ENCODE peak calls at places on chromosomes 13 and 19, in six cellular contexts. One of them, this sample, is unnamed. For H3K4me1, the result is how much of the 10 kb centered on the place peaks cover.

GRCh38 chr13:59490651-59491050 is 673.1 kb downstream of the DIAPH3 start:
- DNase-seq in cardiac muscle cell: no peak
- DNase-seq in IMR-90: no peak
- DNase-seq in vagina: no peak
- DNase-seq in body of pancreas: no peak
- DNase-seq in psoas muscle: no peak
- DNase-seq in this sample: no peak

GRCh38 chr13:110610955-110611595 is 4.3 kb upstream of the NAXD start:
- DNase-seq in body of pancreas: no peak
- DNase-seq in cardiac muscle cell: no peak
- DNase-seq in IMR-90: peak
- DNase-seq in psoas muscle: no peak
- DNase-seq in vagina: no peak
- DNase-seq in this sample: no peak

GRCh38 chr19:58350001-58350801 is 3.1 kb downstream of the A1BG start:
- DNase-seq in cardiac muscle cell: peak
- DNase-seq in psoas muscle: no peak
- DNase-seq in body of pancreas: no peak
- DNase-seq in vagina: no peak
- DNase-seq in IMR-90: no peak
- DNase-seq in this sample: no peak

GRCh38 chr19:48415395-48415794 is 21.9 kb downstream of the GRIN2D start:
- DNase-seq in body of pancreas: peak
- DNase-seq in IMR-90: peak
- DNase-seq in vagina: no peak
- DNase-seq in psoas muscle: peak
- DNase-seq in cardiac muscle cell: peak
- DNase-seq in this sample: peak

GRCh38 chr13:75830842-75831241 is 194.7 kb downstream of the LMO7 start:
- DNase-seq in IMR-90: peak
- DNase-seq in psoas muscle: no peak
- DNase-seq in cardiac muscle cell: peak
- DNase-seq in vagina: no peak
- DNase-seq in body of pancreas: no peak
- DNase-seq in this sample: no peak

GRCh38 chr13:33711441-33711840 is 106.5 kb upstream of the RFC3 start:
- DNase-seq in vagina: no peak
- DNase-seq in IMR-90: no peak
- DNase-seq in psoas muscle: no peak
- DNase-seq in cardiac muscle cell: peak
- DNase-seq in body of pancreas: no peak
- DNase-seq in this sample: no peak

GRCh38 chr19:34962281-34962944 is 1.6 kb downstream of the ZNF792 start:
- DNase-seq in psoas muscle: no peak
- DNase-seq in cardiac muscle cell: peak
- DNase-seq in IMR-90: peak
- DNase-seq in body of pancreas: no peak
- DNase-seq in vagina: no peak
- DNase-seq in this sample: no peak

GRCh38 chr13:79281335-79281734 is 124.7 kb downstream of the RBM26 start:
- DNase-seq in IMR-90: no peak
- DNase-seq in body of pancreas: no peak
- DNase-seq in vagina: no peak
- DNase-seq in cardiac muscle cell: no peak
- DNase-seq in psoas muscle: no peak
- DNase-seq in this sample: no peak

GRCh38 chr19:36963262-36963661 is 47.1 kb downstream of the ZNF568 start:
- DNase-seq in IMR-90: no peak
- DNase-seq in psoas muscle: no peak
- DNase-seq in cardiac muscle cell: no peak
- DNase-seq in body of pancreas: no peak
- DNase-seq in vagina: no peak
- DNase-seq in this sample: no peak

GRCh38 chr19:51354742-51355148 is 11.4 kb downstream of the ETFB start:
- DNase-seq in vagina: no peak
- DNase-seq in body of pancreas: no peak
- DNase-seq in psoas muscle: peak
- DNase-seq in IMR-90: peak
- DNase-seq in cardiac muscle cell: peak
- DNase-seq in this sample: no peak

GRCh38 chr13:99196466-99197256 is 4.0 kb upstream of the UBAC2 start:
- DNase-seq in vagina: peak
- DNase-seq in IMR-90: no peak
- DNase-seq in cardiac muscle cell: no peak
- DNase-seq in psoas muscle: no peak
- DNase-seq in body of pancreas: no peak
- DNase-seq in this sample: no peak

GRCh38 chr13:68609671-68610070 is 1379.5 kb upstream of the PCDH9 start:
- DNase-seq in IMR-90: no peak
- DNase-seq in body of pancreas: no peak
- DNase-seq in psoas muscle: no peak
- DNase-seq in vagina: no peak
- DNase-seq in cardiac muscle cell: no peak
- DNase-seq in this sample: no peak

GRCh38 chr13:41596190-41596589 is 138.8 kb downstream of the RGCC start:
- DNase-seq in psoas muscle: no peak
- DNase-seq in vagina: no peak
- DNase-seq in body of pancreas: no peak
- DNase-seq in IMR-90: peak
- DNase-seq in cardiac muscle cell: peak
- DNase-seq in this sample: no peak

GRCh38 chr13:46386426-46386995 is 541 bp downstream of the RUBCNL start:
- DNase-seq in IMR-90: no peak
- DNase-seq in vagina: no peak
- DNase-seq in cardiac muscle cell: no peak
- DNase-seq in psoas muscle: no peak
- DNase-seq in body of pancreas: no peak
- DNase-seq in this sample: no peak

GRCh38 chr13:101875717-101876393 is 423.4 kb downstream of the ITGBL1 start:
- DNase-seq in psoas muscle: no peak
- DNase-seq in vagina: no peak
- DNase-seq in body of pancreas: no peak
- DNase-seq in IMR-90: peak
- DNase-seq in cardiac muscle cell: peak
- DNase-seq in this sample: peak

GRCh38 chr19:36182612-36183454 is 30.6 kb upstream of the COX7A1 start:
- DNase-seq in body of pancreas: no peak
- DNase-seq in vagina: no peak
- DNase-seq in cardiac muscle cell: peak
- DNase-seq in IMR-90: peak
- DNase-seq in psoas muscle: no peak
- DNase-seq in this sample: no peak

GRCh38 chr13:111031531-111031961 is 83.6 kb upstream of the ARHGEF7 start:
- DNase-seq in body of pancreas: no peak
- DNase-seq in cardiac muscle cell: peak
- DNase-seq in psoas muscle: peak
- DNase-seq in IMR-90: peak
- DNase-seq in vagina: no peak
- DNase-seq in this sample: no peak

GRCh38 chr13:85806553-85807175 is 7.4 kb upstream of the SLITRK6 start:
- DNase-seq in vagina: no peak
- DNase-seq in cardiac muscle cell: peak
- DNase-seq in IMR-90: peak
- DNase-seq in psoas muscle: no peak
- DNase-seq in body of pancreas: no peak
- DNase-seq in this sample: no peak

GRCh38 chr19:20513179-20513934 is 52.2 kb downstream of the ZNF737 start:
- DNase-seq in psoas muscle: no peak
- DNase-seq in vagina: no peak
- DNase-seq in body of pancreas: no peak
- DNase-seq in cardiac muscle cell: no peak
- DNase-seq in IMR-90: no peak
- DNase-seq in this sample: no peak

GRCh38 chr19:46288896-46289588 is 7.8 kb upstream of the HIF3A start:
- DNase-seq in body of pancreas: no peak
- DNase-seq in vagina: no peak
- DNase-seq in cardiac muscle cell: peak
- DNase-seq in psoas muscle: no peak
- DNase-seq in IMR-90: peak
- DNase-seq in this sample: no peak

GRCh38 chr13:46179576-46180368 is 2.2 kb downstream of the LCP1 start:
- DNase-seq in psoas muscle: peak
- DNase-seq in IMR-90: no peak
- DNase-seq in vagina: no peak
- DNase-seq in body of pancreas: no peak
- DNase-seq in cardiac muscle cell: no peak
- DNase-seq in this sample: no peak

GRCh38 chr13:48411281-48412099 is 1.4 kb downstream of the LPAR6 start:
- DNase-seq in psoas muscle: no peak
- DNase-seq in vagina: no peak
- DNase-seq in cardiac muscle cell: peak
- DNase-seq in body of pancreas: no peak
- DNase-seq in IMR-90: peak
- DNase-seq in this sample: no peak

GRCh38 chr19:2782936-2783780 is at the start of gene SGTA:
- DNase-seq in IMR-90: peak
- DNase-seq in psoas muscle: peak
- DNase-seq in vagina: peak
- DNase-seq in cardiac muscle cell: peak
- DNase-seq in body of pancreas: peak
- DNase-seq in this sample: peak

GRCh38 chr13:51714663-51715168 is 89.2 kb downstream of the DHRS12 start:
- DNase-seq in vagina: no peak
- DNase-seq in psoas muscle: no peak
- DNase-seq in body of pancreas: no peak
- DNase-seq in IMR-90: peak
- DNase-seq in cardiac muscle cell: no peak
- DNase-seq in this sample: no peak

GRCh38 chr19:49832556-49832955 is 14.5 kb downstream of the MED25 start:
- DNase-seq in IMR-90: no peak
- DNase-seq in psoas muscle: no peak
- DNase-seq in vagina: no peak
- DNase-seq in body of pancreas: no peak
- DNase-seq in cardiac muscle cell: no peak
- DNase-seq in this sample: no peak
- H3K27ac ChIP-seq in IMR-90: no peak
- H3K27ac ChIP-seq in psoas muscle: peak
- H3K27ac ChIP-seq in vagina: no peak
- H3K27ac ChIP-seq in body of pancreas: no peak
- H3K27ac ChIP-seq in cardiac muscle cell: no peak
- H3K27ac ChIP-seq in this sample: no peak

GRCh38 chr19:16659832-16660708 is at the start of gene SMIM7:
- DNase-seq in body of pancreas: peak
- DNase-seq in cardiac muscle cell: peak
- DNase-seq in vagina: peak
- DNase-seq in psoas muscle: peak
- DNase-seq in IMR-90: peak
- DNase-seq in this sample: peak
- TF ChIP-seq CTCF in body of pancreas: peak
- TF ChIP-seq CTCF in cardiac muscle cell: peak
- TF ChIP-seq CTCF in vagina: no peak
- TF ChIP-seq CTCF in psoas muscle: peak
- TF ChIP-seq CTCF in IMR-90: peak
- TF ChIP-seq CTCF in this sample: peak

GRCh38 chr13:26021956-26022355 is 29.9 kb downstream of the SHISA2 start:
- DNase-seq in psoas muscle: no peak
- DNase-seq in cardiac muscle cell: no peak
- DNase-seq in IMR-90: no peak
- DNase-seq in vagina: no peak
- DNase-seq in body of pancreas: no peak
- DNase-seq in this sample: no peak

GRCh38 chr13:26019241-26019640 is 32.6 kb downstream of the SHISA2 start:
- DNase-seq in body of pancreas: no peak
- DNase-seq in psoas muscle: no peak
- DNase-seq in cardiac muscle cell: no peak
- DNase-seq in IMR-90: no peak
- DNase-seq in vagina: no peak
- DNase-seq in this sample: no peak

GRCh38 chr13:26021516-26021915 is 30.3 kb downstream of the SHISA2 start:
- DNase-seq in body of pancreas: no peak
- DNase-seq in vagina: no peak
- DNase-seq in cardiac muscle cell: no peak
- DNase-seq in psoas muscle: no peak
- DNase-seq in IMR-90: no peak
- DNase-seq in this sample: no peak

GRCh38 chr13:26019881-26020535 is 31.8 kb downstream of the SHISA2 start:
- DNase-seq in cardiac muscle cell: peak
- DNase-seq in psoas muscle: no peak
- DNase-seq in vagina: no peak
- DNase-seq in body of pancreas: no peak
- DNase-seq in IMR-90: peak
- DNase-seq in this sample: no peak

DNA sequence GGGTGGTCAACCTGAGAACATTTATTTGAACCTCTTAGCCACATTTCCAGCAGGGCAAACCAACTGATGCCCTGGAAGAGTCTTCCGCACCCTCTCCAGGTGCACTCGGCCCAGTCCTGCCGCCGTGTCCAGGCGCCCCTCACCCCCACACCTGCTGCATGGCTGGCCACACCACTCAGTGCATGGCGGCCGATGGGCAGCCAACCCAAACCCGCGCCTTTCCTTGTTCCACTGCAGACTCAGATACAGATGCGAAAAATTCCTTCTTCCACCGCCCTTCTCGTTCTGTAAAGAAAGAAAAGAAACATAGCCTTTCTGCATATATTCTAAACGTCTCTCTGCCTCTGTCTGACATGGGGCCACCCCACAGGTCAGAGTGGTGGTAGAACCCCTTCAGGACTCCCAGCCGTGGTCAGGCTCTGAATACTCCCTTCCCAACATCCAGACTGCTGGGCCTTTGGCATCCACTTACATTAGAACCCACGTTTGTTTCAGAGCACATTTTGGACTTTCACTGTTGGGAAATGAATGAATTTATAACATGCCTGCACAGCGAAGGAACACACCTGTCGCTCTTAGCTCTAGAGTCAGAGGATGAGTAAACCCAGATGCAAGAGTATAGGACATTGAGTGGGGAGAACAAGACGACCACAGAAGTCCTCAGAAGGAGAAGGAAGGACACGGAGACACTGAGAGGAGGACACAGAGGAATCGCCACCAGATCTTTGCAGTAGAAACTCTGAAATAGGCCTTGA is 31.1 kb downstream of the SHISA2 start:
- DNase-seq in cardiac muscle cell: no peak
- DNase-seq in IMR-90: no peak
- DNase-seq in psoas muscle: no peak
- DNase-seq in vagina: no peak
- DNase-seq in body of pancreas: no peak
- DNase-seq in this sample: no peak
- H3K4me1 ChIP-seq in cardiac muscle cell: half or more
- H3K4me1 ChIP-seq in IMR-90: under half
- H3K4me1 ChIP-seq in psoas muscle: under half
- H3K4me1 ChIP-seq in vagina: under half
- H3K4me1 ChIP-seq in body of pancreas: under half
- H3K4me1 ChIP-seq in this sample: under half

GRCh38 chr19:925087-925911 is 536 bp upstream of the ARID3A start:
- DNase-seq in vagina: no peak
- DNase-seq in psoas muscle: peak
- DNase-seq in IMR-90: peak
- DNase-seq in cardiac muscle cell: peak
- DNase-seq in body of pancreas: peak
- DNase-seq in this sample: peak
- H3K27ac ChIP-seq in vagina: peak
- H3K27ac ChIP-seq in psoas muscle: peak
- H3K27ac ChIP-seq in IMR-90: peak
- H3K27ac ChIP-seq in cardiac muscle cell: peak
- H3K27ac ChIP-seq in body of pancreas: peak
- H3K27ac ChIP-seq in this sample: peak